ENCODE peak calls at places on chromosomes 3 and 15, in four cellular contexts. Q, I, G and C are unnamed samples.

GRCh38 chr15:69663982-69664381 is 211.4 kb downstream of the RPLP1 start:
- DNase-seq in Q (no peak), I (no peak), G (no peak), C (no peak)

GRCh38 chr3:114408763-114409162 is 114.9 kb downstream of the TIGIT start:
- DNase-seq in Q (no peak), I (no peak), G (peak), C (no peak)

GRCh38 chr3:44429459-44429858 is 48.0 kb downstream of the ZNF445 start:
- DNase-seq in Q (no peak), I (no peak), G (no peak), C (no peak)

GRCh38 chr3:100941046-100941445 is 52.2 kb downstream of the ABI3BP start:
- DNase-seq in Q (no peak), I (no peak), G (no peak), C (no peak)

GRCh38 chr3:151553873-151554272 is 93.0 kb upstream of the IGSF10 start:
- DNase-seq in Q (no peak), I (peak), G (no peak), C (peak)

GRCh38 chr3:130480736-130481135 is 36.2 kb upstream of the COL6A6 start:
- DNase-seq in Q (peak), I (peak), G (peak), C (peak)

GRCh38 chr15:43702701-43703433 is 9.2 kb downstream of the CKMT1A start:
- DNase-seq in Q (no peak), I (no peak), G (no peak), C (no peak)

GRCh38 chr3:136070334-136070733 is 104.8 kb downstream of the PPP2R3A start:
- DNase-seq in Q (peak), I (peak), G (no peak), C (peak)

GRCh38 chr3:151724846-151725562 is 8.7 kb upstream of the AADACL2 start:
- DNase-seq in Q (peak), I (peak), G (no peak), C (no peak)

GRCh38 chr3:8554725-8555621 is 53.4 kb downstream of the LMCD1 start:
- DNase-seq in Q (peak), I (peak), G (peak), C (peak)

GRCh38 chr15:91528811-91529210 is 324.7 kb upstream of the SLCO3A1 start:
- DNase-seq in Q (no peak), I (no peak), G (no peak), C (no peak)

GRCh38 chr3:151404316-151404715 is 19.8 kb upstream of the P2RY12 start:
- DNase-seq in Q (no peak), I (peak), G (no peak), C (peak)

GRCh38 chr3:64266065-64266874 is 41.0 kb upstream of the PRICKLE2 start:
- DNase-seq in Q (peak), I (peak), G (peak), C (peak)

GRCh38 chr15:99955181-99955525 is 221.9 kb upstream of the LYSMD4 start:
- DNase-seq in Q (no peak), I (no peak), G (no peak), C (no peak)

GRCh38 chr3:188468672-188469071 is 314.7 kb downstream of the LPP start:
- DNase-seq in Q (peak), I (peak), G (peak), C (peak)

GRCh38 chr3:126355777-126356372 is 1.3 kb downstream of the KLF15 start:
- DNase-seq in Q (peak), I (peak), G (peak), C (peak)

GRCh38 chr3:17023006-17023664 is 138.4 kb downstream of the PLCL2 start:
- DNase-seq in Q (no peak), I (peak), G (no peak), C (no peak)

GRCh38 chr3:138941259-138941885 is 5.6 kb downstream of the FOXL2 start:
- DNase-seq in Q (no peak), I (peak), G (peak), C (peak)